ENCODE peak calls at places on chromosomes 11 and 22, in five cellular contexts. One of them, this sample, is unnamed.
A peak's percentile ranks its signal among the peaks of the same experiment; 100 is the strongest.

GRCh38 chr11:128420943-128421342 is 166.4 kb downstream of the ETS1 start:
- DNase-seq in Caco-2: no peak
- DNase-seq in skeletal muscle cell: peak; percentile 88
- DNase-seq in MM.1S: no peak
- DNase-seq in left ventricle myocardium inferior: no peak
- DNase-seq in this sample: no peak

GRCh38 chr11:109849946-109850345 is 243.2 kb upstream of the ZC3H12C start:
- DNase-seq in MM.1S: no peak
- DNase-seq in skeletal muscle cell: no peak
- DNase-seq in Caco-2: no peak
- DNase-seq in left ventricle myocardium inferior: no peak
- DNase-seq in this sample: no peak

GRCh38 chr11:79691445-79691844 is 250.6 kb upstream of the TENM4 start:
- DNase-seq in left ventricle myocardium inferior: no peak
- DNase-seq in Caco-2: no peak
- DNase-seq in skeletal muscle cell: no peak
- DNase-seq in MM.1S: no peak
- DNase-seq in this sample: no peak

GRCh38 chr11:47296045-47296444 is 26.1 kb downstream of the MADD start:
- DNase-seq in left ventricle myocardium inferior: no peak
- DNase-seq in Caco-2: no peak
- DNase-seq in skeletal muscle cell: no peak
- DNase-seq in MM.1S: no peak
- DNase-seq in this sample: no peak

GRCh38 chr11:126871792-126872191 is 128.8 kb downstream of the KIRREL3 start:
- DNase-seq in MM.1S: no peak
- DNase-seq in skeletal muscle cell: no peak
- DNase-seq in left ventricle myocardium inferior: no peak
- DNase-seq in Caco-2: no peak
- DNase-seq in this sample: no peak

GRCh38 chr22:21623402-21623970 is 6.3 kb downstream of the YDJC start:
- DNase-seq in MM.1S: no peak
- DNase-seq in left ventricle myocardium inferior: no peak
- DNase-seq in skeletal muscle cell: no peak
- DNase-seq in Caco-2: no peak
- DNase-seq in this sample: no peak

GRCh38 chr11:2802389-2803185 is 83.0 kb downstream of the CDKN1C start:
- DNase-seq in Caco-2: no peak
- DNase-seq in left ventricle myocardium inferior: peak; percentile 13
- DNase-seq in skeletal muscle cell: no peak
- DNase-seq in MM.1S: no peak
- DNase-seq in this sample: no peak

GRCh38 chr11:73158356-73159051 is 16.4 kb upstream of the FCHSD2 start:
- DNase-seq in MM.1S: no peak
- DNase-seq in Caco-2: peak; percentile 63
- DNase-seq in left ventricle myocardium inferior: no peak
- DNase-seq in skeletal muscle cell: no peak
- DNase-seq in this sample: no peak

GRCh38 chr11:9260182-9261146 is 4.7 kb downstream of the DENND5A start:
- DNase-seq in left ventricle myocardium inferior: no peak
- DNase-seq in skeletal muscle cell: no peak
- DNase-seq in MM.1S: peak; percentile 77
- DNase-seq in Caco-2: no peak
- DNase-seq in this sample: peak; percentile 66

GRCh38 chr22:45502215-45503070 is at the start of gene FBLN1:
- DNase-seq in left ventricle myocardium inferior: peak; percentile 65
- DNase-seq in skeletal muscle cell: no peak
- DNase-seq in MM.1S: no peak
- DNase-seq in Caco-2: peak; percentile 89
- DNase-seq in this sample: no peak

GRCh38 chr11:79400717-79401330 is 40.0 kb downstream of the TENM4 start:
- DNase-seq in skeletal muscle cell: no peak
- DNase-seq in Caco-2: peak; percentile 49
- DNase-seq in MM.1S: no peak
- DNase-seq in left ventricle myocardium inferior: peak; percentile 36
- DNase-seq in this sample: no peak

GRCh38 chr22:46731246-46732040 is 6.6 kb downstream of the CERK start:
- DNase-seq in MM.1S: no peak
- DNase-seq in skeletal muscle cell: no peak
- DNase-seq in Caco-2: no peak
- DNase-seq in left ventricle myocardium inferior: peak; percentile 72
- DNase-seq in this sample: no peak

GRCh38 chr11:10934293-10934850 is 76.5 kb upstream of the ZBED5 start:
- DNase-seq in left ventricle myocardium inferior: no peak
- DNase-seq in skeletal muscle cell: no peak
- DNase-seq in Caco-2: peak; percentile 36
- DNase-seq in MM.1S: peak; percentile 71
- DNase-seq in this sample: peak; percentile 7

GRCh38 chr11:64559351-64560138 is 31.5 kb upstream of the SLC22A12 start:
- DNase-seq in skeletal muscle cell: no peak
- DNase-seq in left ventricle myocardium inferior: no peak
- DNase-seq in MM.1S: no peak
- DNase-seq in Caco-2: no peak
- DNase-seq in this sample: no peak

GRCh38 chr11:85590848-85591483 is 36.2 kb downstream of the DLG2 start:
- DNase-seq in Caco-2: peak; percentile 30
- DNase-seq in left ventricle myocardium inferior: no peak
- DNase-seq in skeletal muscle cell: peak; percentile 5
- DNase-seq in MM.1S: peak; percentile 53
- DNase-seq in this sample: no peak

GRCh38 chr11:79139900-79140299 is 300.9 kb downstream of the TENM4 start:
- DNase-seq in Caco-2: no peak
- DNase-seq in MM.1S: no peak
- DNase-seq in skeletal muscle cell: no peak
- DNase-seq in left ventricle myocardium inferior: no peak
- DNase-seq in this sample: no peak

GRCh38 chr22:49965291-49966040 is 4.9 kb downstream of the PIM3 start:
- DNase-seq in Caco-2: no peak
- DNase-seq in MM.1S: peak; percentile 6
- DNase-seq in skeletal muscle cell: no peak
- DNase-seq in left ventricle myocardium inferior: peak; percentile 17
- DNase-seq in this sample: no peak

GRCh38 chr11:4095509-4096230 is 1.1 kb downstream of the RRM1 start:
- DNase-seq in Caco-2: peak; percentile 34
- DNase-seq in MM.1S: peak; percentile 14
- DNase-seq in left ventricle myocardium inferior: no peak
- DNase-seq in skeletal muscle cell: no peak
- DNase-seq in this sample: peak; percentile 14

GRCh38 chr11:111518668-111519067 is 4.1 kb downstream of the HOATZ start:
- DNase-seq in MM.1S: no peak
- DNase-seq in skeletal muscle cell: no peak
- DNase-seq in Caco-2: no peak
- DNase-seq in left ventricle myocardium inferior: no peak
- DNase-seq in this sample: no peak

GRCh38 chr11:56307836-56308235 is 7.1 kb upstream of the OR8K3 start:
- DNase-seq in MM.1S: no peak
- DNase-seq in left ventricle myocardium inferior: no peak
- DNase-seq in skeletal muscle cell: no peak
- DNase-seq in Caco-2: no peak
- DNase-seq in this sample: no peak

GRCh38 chr11:2213890-2214526 is 42.4 kb upstream of the TH start:
- DNase-seq in MM.1S: no peak
- DNase-seq in Caco-2: no peak
- DNase-seq in skeletal muscle cell: no peak
- DNase-seq in left ventricle myocardium inferior: peak; percentile 5
- DNase-seq in this sample: no peak

GRCh38 chr11:68399916-68400315 is 60.6 kb upstream of the PPP6R3 start:
- DNase-seq in left ventricle myocardium inferior: no peak
- DNase-seq in MM.1S: no peak
- DNase-seq in Caco-2: no peak
- DNase-seq in skeletal muscle cell: no peak
- DNase-seq in this sample: no peak

GRCh38 chr11:1753426-1754305 is 3.3 kb upstream of the IFITM10 start:
- DNase-seq in MM.1S: no peak
- DNase-seq in skeletal muscle cell: no peak
- DNase-seq in Caco-2: no peak
- DNase-seq in left ventricle myocardium inferior: no peak
- DNase-seq in this sample: no peak

GRCh38 chr22:19848298-19849224 is 6.1 kb downstream of the GNB1L start:
- DNase-seq in left ventricle myocardium inferior: no peak
- DNase-seq in MM.1S: peak; percentile 82
- DNase-seq in Caco-2: no peak
- DNase-seq in skeletal muscle cell: no peak
- DNase-seq in this sample: no peak

GRCh38 chr22:20427945-20428417 is 9.6 kb downstream of the SCARF2 start:
- DNase-seq in left ventricle myocardium inferior: no peak
- DNase-seq in Caco-2: no peak
- DNase-seq in MM.1S: no peak
- DNase-seq in skeletal muscle cell: no peak
- DNase-seq in this sample: no peak

GRCh38 chr11:128687321-128687720 is 6.6 kb upstream of the FLI1 start:
- DNase-seq in skeletal muscle cell: no peak
- DNase-seq in MM.1S: no peak
- DNase-seq in left ventricle myocardium inferior: no peak
- DNase-seq in Caco-2: no peak
- DNase-seq in this sample: no peak

GRCh38 chr11:71481101-71481960 is 28.3 kb downstream of the NADSYN1 start:
- DNase-seq in left ventricle myocardium inferior: no peak
- DNase-seq in Caco-2: peak; percentile 86
- DNase-seq in skeletal muscle cell: no peak
- DNase-seq in MM.1S: no peak
- DNase-seq in this sample: no peak

GRCh38 chr11:43404836-43405479 is 46.2 kb downstream of the TTC17 start:
- DNase-seq in Caco-2: no peak
- DNase-seq in left ventricle myocardium inferior: no peak
- DNase-seq in MM.1S: no peak
- DNase-seq in skeletal muscle cell: no peak
- DNase-seq in this sample: no peak
- H3K4me3 ChIP-seq in Caco-2: no peak overlapping the region
- H3K4me3 ChIP-seq in left ventricle myocardium inferior: no peak overlapping the region
- H3K4me3 ChIP-seq in MM.1S: no peak overlapping the region
- H3K4me3 ChIP-seq in skeletal muscle cell: no peak overlapping the region
- H3K4me3 ChIP-seq in this sample: no peak overlapping the region

GRCh38 chr11:67265633-67266423 is 445 bp upstream of the GRK2 start:
- DNase-seq in skeletal muscle cell: no peak
- DNase-seq in left ventricle myocardium inferior: peak; percentile 83
- DNase-seq in MM.1S: peak; percentile 79
- DNase-seq in Caco-2: peak; percentile 96
- DNase-seq in this sample: peak; percentile 77
- H3K4me3 ChIP-seq in skeletal muscle cell: peak overlapping the region; percentile 30
- H3K4me3 ChIP-seq in left ventricle myocardium inferior: peak overlapping the region; percentile 48
- H3K4me3 ChIP-seq in MM.1S: peak overlapping the region; percentile 23
- H3K4me3 ChIP-seq in Caco-2: peak overlapping the region; percentile 16
- H3K4me3 ChIP-seq in this sample: peak overlapping the region; percentile 41

DNA sequence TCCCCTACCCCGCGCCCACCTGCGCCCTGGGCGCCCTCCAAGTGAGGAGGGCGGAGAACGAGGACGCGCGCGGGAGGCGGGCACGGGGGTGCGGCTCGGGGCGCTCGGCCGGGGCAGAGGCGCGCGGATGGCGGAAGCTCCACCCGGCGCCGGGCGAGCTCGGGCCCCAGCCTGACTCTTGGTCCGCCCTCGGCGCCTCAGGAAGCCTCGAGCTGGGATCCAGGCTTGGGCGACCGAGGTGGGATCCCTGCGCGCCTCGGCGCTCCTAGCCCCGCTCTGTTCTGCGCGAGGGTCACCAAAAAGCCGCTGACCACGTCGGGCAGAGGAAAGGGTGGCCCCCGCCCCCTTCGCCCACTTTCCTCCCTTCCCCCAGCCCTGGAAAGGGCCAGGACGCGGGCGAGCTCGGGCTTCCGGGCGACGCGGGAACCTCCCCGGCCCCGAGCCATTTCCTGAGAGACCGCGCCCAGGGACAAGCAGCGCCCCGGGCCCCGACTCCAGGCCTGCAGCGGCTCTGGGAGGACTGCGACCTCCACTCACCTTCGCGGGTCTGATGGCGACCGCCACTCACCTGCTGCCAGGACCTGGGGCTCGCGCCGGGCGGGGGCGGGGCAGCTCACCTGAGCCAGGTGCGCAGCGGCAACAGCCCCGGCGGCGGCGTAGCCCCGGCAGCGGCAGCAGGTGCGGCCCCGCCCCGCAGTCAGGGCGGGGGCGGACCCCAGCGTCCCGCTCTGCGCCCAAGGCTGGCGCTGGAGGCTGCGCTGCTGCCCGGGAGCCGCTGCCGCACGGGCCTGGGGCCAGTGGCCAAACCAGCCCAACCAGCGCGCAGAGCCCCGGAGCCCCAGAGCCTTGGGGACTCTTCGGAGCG is 2.2 kb upstream of the SIGIRR start:
- DNase-seq in Caco-2: peak; percentile 94
- DNase-seq in skeletal muscle cell: no peak
- DNase-seq in MM.1S: no peak
- DNase-seq in left ventricle myocardium inferior: peak; percentile 66
- DNase-seq in this sample: no peak
- H3K4me3 ChIP-seq in Caco-2: peak overlapping the region; percentile 96
- H3K4me3 ChIP-seq in skeletal muscle cell: peak overlapping the region; percentile 47
- H3K4me3 ChIP-seq in MM.1S: peak overlapping the region; percentile 37
- H3K4me3 ChIP-seq in left ventricle myocardium inferior: peak overlapping the region; percentile 68
- H3K4me3 ChIP-seq in this sample: no peak overlapping the region

GRCh38 chr11:76652989-76653673 is 17.4 kb downstream of the LRRC32 start:
- DNase-seq in left ventricle myocardium inferior: no peak
- DNase-seq in MM.1S: no peak
- DNase-seq in Caco-2: no peak
- DNase-seq in skeletal muscle cell: no peak
- DNase-seq in this sample: no peak
- H3K4me3 ChIP-seq in left ventricle myocardium inferior: no peak overlapping the region
- H3K4me3 ChIP-seq in MM.1S: no peak overlapping the region
- H3K4me3 ChIP-seq in Caco-2: no peak overlapping the region
- H3K4me3 ChIP-seq in skeletal muscle cell: no peak overlapping the region
- H3K4me3 ChIP-seq in this sample: no peak overlapping the region

This sample was measured in CD4-positive, CD25-positive, alpha-beta regulatory T cell.